ENCODE peak calls at places on chromosomes 6 and 20, in seven cellular contexts. P is mammary epithelial cell, Z is colonic mucosa, L is A673, U is cardiac muscle cell, T is ovary, Y is GM23248. X is an unnamed sample. For H3K36me3, H3K9me3 and H3K4me1, the result is how much of the 10 kb centered on the place peaks cover.

GRCh38 chr6:67160820-67161219 is 1453.8 kb upstream of the EYS start:
- DNase-seq in Y (no peak), T (no peak), P (no peak), U (no peak), Z (no peak), L (no peak), X (no peak)

GRCh38 chr6:73308712-73309533 is 45.2 kb downstream of the DPPA5 start:
- DNase-seq in L (peak), Y (no peak), Z (no peak), P (peak), T (no peak), U (peak), X (peak)

GRCh38 chr20:49938173-49939163 is 2.3 kb downstream of the RNF114 start:
- DNase-seq in T (peak), U (peak), P (peak), Y (peak), Z (peak), L (peak), X (peak)

GRCh38 chr6:154595538-154595937 is 85.1 kb upstream of the CNKSR3 start:
- DNase-seq in U (no peak), L (no peak), Z (no peak), T (no peak), Y (no peak), P (no peak), X (no peak)

GRCh38 chr20:15257471-15257870 is 920.1 kb upstream of the FLRT3 start:
- DNase-seq in L (no peak), U (no peak), T (no peak), Z (no peak), P (no peak), Y (no peak), X (no peak)

GRCh38 chr6:5677219-5678000 is 329.3 kb downstream of the NRN1 start:
- DNase-seq in U (peak), Z (no peak), Y (peak), L (no peak), P (peak), T (no peak), X (peak)

GRCh38 chr6:28258877-28259777 is at the start of gene NKAPL:
- DNase-seq in P (peak), T (peak), Y (peak), U (peak), L (no peak), Z (peak), X (peak)

GRCh38 chr6:57190140-57190539 is 18.0 kb downstream of the BAG2 start:
- DNase-seq in Z (no peak), U (peak), P (peak), T (no peak), L (peak), Y (peak), X (peak)

GRCh38 chr6:158627940-158628211 is 16.7 kb downstream of the DYNLT1 start:
- DNase-seq in T (no peak), L (no peak), Y (no peak), Z (no peak), P (no peak), U (no peak), X (no peak)

GRCh38 chr20:61765871-61766654 is 299.6 kb downstream of the TAF4 start:
- DNase-seq in U (no peak), Z (no peak), T (no peak), P (no peak), Y (no peak), L (no peak), X (no peak)

GRCh38 chr20:57947421-57948176 is 237.8 kb upstream of the PMEPA1 start:
- DNase-seq in Z (no peak), U (no peak), Y (peak), L (no peak), T (no peak), P (no peak), X (no peak)

GRCh38 chr6:38715016-38715809 is at the start of gene DNAH8:
- DNase-seq in L (no peak), U (peak), Z (no peak), T (no peak), Y (peak), P (no peak), X (no peak)

GRCh38 chr6:15595461-15596173 is 67.2 kb downstream of the DTNBP1 start:
- DNase-seq in Z (no peak), L (peak), T (no peak), U (peak), P (no peak), Y (no peak), X (no peak)

GRCh38 chr6:30555428-30556005 is 772 bp downstream of the GNL1 start:
- DNase-seq in Y (peak), U (peak), T (peak), L (no peak), Z (peak), P (peak), X (no peak)

GRCh38 chr6:42093582-42094329 is 43.4 kb downstream of the TAF8 start:
- DNase-seq in Y (peak), U (no peak), L (no peak), P (no peak), Z (peak), T (no peak), X (peak)

GRCh38 chr6:167493961-167494697 is 169.2 kb downstream of the TTLL2 start:
- DNase-seq in P (no peak), L (no peak), Y (no peak), U (peak), Z (peak), T (peak), X (no peak)

DNA sequence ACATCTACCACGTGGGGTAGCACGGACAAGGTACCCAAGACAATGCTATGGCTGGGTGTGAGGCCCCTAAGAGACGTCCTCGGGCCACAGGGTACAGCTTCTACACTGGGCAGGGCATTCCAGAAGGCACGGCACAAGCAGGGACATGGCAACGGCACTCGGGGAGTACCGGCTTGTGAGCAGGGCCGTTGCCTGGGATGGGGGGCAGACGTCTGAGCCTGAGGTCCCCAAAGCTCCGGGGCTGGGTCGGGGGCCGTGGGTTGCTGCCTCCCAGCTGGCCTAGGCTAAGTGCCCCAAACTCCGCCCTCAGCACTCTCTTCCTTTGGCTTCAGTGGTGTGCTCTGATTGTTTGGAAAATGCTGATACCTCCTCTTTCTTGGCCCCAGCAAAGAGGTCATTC is 110.6 kb downstream of the SULF2 start:
- DNase-seq in Y (no peak), P (no peak), U (no peak), Z (no peak), T (peak), L (no peak), X (no peak)
- H3K36me3 ChIP-seq in Y (under half), P (under half), U (under half), Z (under half), T (under half), L (under half), X (under half)

GRCh38 chr20:59647271-59647670 is 42.9 kb downstream of the PHACTR3 start:
- DNase-seq in Y (no peak), L (no peak), P (no peak), Z (peak), U (no peak), T (no peak), X (no peak)
- H3K9me3 ChIP-seq in Y (under half), L (under half), P (under half), Z (under half), U (under half), T (under half), X (under half)

GRCh38 chr6:104603108-104603745 is 256.5 kb downstream of the HACE1 start:
- DNase-seq in L (no peak), T (no peak), P (no peak), U (no peak), Z (no peak), Y (no peak), X (no peak)
- H3K4me1 ChIP-seq in L (half or more), T (under half), P (under half), U (under half), Z (under half), Y (under half), X (under half)

GRCh38 chr20:44196278-44196677 is 9.3 kb upstream of the JPH2 start:
- DNase-seq in Y (peak), Z (no peak), L (peak), P (no peak), T (no peak), U (no peak), X (no peak)
- H3K36me3 ChIP-seq in Y (under half), Z (under half), L (under half), P (under half), T (under half), U (under half), X (under half)

GRCh38 chr6:3088446-3088845 is 20.2 kb downstream of the RIPK1 start:
- DNase-seq in T (no peak), L (no peak), Z (no peak), Y (peak), P (peak), U (peak), X (no peak)

GRCh38 chr6:3088853-3089445 is 20.7 kb downstream of the RIPK1 start:
- DNase-seq in L (peak), P (no peak), Y (peak), Z (no peak), T (no peak), U (no peak), X (no peak)

GRCh38 chr6:3086282-3086946 is 18.1 kb downstream of the RIPK1 start:
- DNase-seq in U (no peak), Z (no peak), Y (no peak), P (no peak), T (no peak), L (no peak), X (no peak)

GRCh38 chr6:3094815-3095214 is 23.7 kb upstream of the BPHL start:
- DNase-seq in U (no peak), L (no peak), Y (no peak), Z (no peak), P (no peak), T (no peak), X (no peak)

DNA sequence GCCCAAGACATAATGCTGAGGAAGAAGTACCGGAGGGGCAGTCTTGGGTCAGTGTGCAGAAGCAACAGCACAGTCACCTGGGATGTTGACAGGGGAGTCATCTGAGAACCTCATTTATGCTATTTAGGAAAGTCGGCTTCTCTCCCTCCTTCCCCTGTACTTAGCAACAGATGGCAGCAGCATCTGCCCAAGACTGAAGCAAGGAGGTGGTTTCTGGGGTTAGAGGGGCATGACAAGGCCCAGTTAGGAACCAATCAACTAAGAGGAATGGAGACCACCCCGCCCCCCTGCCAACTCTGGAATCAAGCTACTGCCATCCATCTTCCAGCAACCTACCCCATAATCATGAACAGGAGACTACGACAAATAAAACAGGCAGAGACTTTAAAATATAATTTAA is 21.7 kb downstream of the RIPK1 start:
- DNase-seq in U (no peak), Z (no peak), T (no peak), L (peak), Y (peak), P (no peak), X (no peak)
- H3K9me3 ChIP-seq in U (under half), Z (under half), T (under half), L (under half), Y (under half), P (under half), X (under half)

GRCh38 chr20:33569290-33570094 is 79.6 kb downstream of the CBFA2T2 start:
- DNase-seq in L (no peak), Z (no peak), T (no peak), P (peak), U (no peak), Y (no peak), X (no peak)

GRCh38 chr20:33566781-33567603 is 77.1 kb downstream of the CBFA2T2 start:
- DNase-seq in P (no peak), U (no peak), T (no peak), Y (no peak), Z (no peak), L (no peak), X (no peak)

GRCh38 chr20:33567949-33568348 is 78.1 kb downstream of the CBFA2T2 start:
- DNase-seq in L (no peak), T (no peak), Y (no peak), U (no peak), P (no peak), Z (no peak), X (no peak)

GRCh38 chr20:33568378-33569289 is 78.7 kb downstream of the CBFA2T2 start:
- DNase-seq in T (no peak), U (no peak), P (no peak), Y (peak), L (peak), Z (no peak), X (peak)

GRCh38 chr20:33570743-33571142 is 80.8 kb downstream of the CBFA2T2 start:
- DNase-seq in Y (no peak), P (no peak), L (no peak), Z (no peak), U (no peak), T (no peak), X (no peak)
- H3K4me1 ChIP-seq in Y (under half), P (under half), L (under half), Z (under half), U (under half), T (under half), X (under half)

DNA sequence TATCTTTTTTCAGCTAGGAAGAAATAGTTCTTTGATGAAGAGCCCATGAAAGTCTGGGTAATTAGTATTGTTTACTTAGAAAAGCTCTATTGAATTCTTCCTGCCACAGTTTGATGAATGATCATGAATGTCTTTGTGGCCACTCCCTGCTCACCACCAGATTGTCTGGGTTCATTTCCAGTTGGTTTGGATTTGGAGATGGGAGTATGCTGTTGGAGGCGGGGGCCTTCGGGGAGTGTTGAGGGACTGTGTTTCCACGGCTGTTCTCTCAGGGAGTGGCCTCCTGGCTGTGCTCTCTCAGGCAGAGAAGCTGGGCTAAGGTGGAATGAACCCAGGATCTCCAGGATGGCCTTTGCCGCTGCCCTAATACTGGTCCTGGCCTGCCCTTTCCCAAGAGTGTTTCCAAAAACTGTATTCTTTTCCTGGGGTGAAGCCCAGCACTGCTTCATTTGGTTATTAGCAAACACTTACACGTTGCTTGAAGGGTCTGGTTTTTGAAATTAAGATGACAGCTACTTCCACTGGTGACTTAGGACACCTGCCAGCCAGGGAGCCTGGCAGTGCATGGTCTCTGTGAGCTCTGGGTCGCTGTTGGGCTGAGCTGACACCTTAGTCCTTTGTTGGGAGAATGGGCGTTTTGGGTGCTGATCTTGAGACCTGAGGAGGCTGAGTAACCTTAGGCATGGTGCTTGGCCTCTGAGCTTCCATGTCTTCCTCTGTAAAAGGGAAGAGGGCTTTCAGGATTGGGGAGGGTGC is 23.2 kb downstream of the PRPF6 start:
- DNase-seq in P (no peak), Y (no peak), U (no peak), Z (no peak), T (no peak), L (no peak), X (no peak)
- H3K36me3 ChIP-seq in P (under half), Y (under half), U (under half), Z (under half), T (under half), L (under half), X (under half)

GRCh38 chr6:148671085-148671484 is 75.7 kb upstream of the UST start:
- DNase-seq in U (no peak), L (no peak), Y (no peak), T (no peak), Z (no peak), P (no peak), X (no peak)
- H3K9me3 ChIP-seq in U (under half), L (under half), Y (under half), T (under half), Z (under half), P (under half), X (under half)

DNA sequence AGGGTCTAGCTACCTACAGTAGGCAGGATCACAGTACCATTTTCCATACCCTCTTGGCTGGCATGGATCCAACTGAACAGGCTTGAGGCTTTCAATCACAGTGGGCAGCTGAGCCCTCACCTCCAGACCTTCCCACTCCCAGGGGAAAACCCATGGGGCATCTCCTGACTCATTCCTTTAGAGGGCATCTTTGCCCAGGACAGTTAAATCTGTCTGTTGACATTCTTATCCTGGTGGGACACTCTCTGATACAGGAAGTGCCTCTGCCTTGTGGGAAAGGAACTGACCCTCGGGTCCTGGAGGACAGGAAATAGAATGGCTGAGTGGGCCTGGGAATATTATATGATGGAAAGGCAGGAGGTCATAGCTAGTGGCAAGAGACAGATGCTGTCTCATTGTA is 10.2 kb upstream of the EPB41L1 start:
- DNase-seq in Z (no peak), P (no peak), Y (no peak), T (no peak), L (no peak), U (no peak), X (no peak)
- H3K4me1 ChIP-seq in Z (under half), P (under half), Y (under half), T (under half), L (under half), U (under half), X (under half)